ENCODE peak calls at places on chromosomes 3 and 15, in four cellular contexts. One of them, this sample, is unnamed.

GRCh38 chr15:74050127-74050526 is 32.2 kb downstream of the GOLGA6A start:
- ATAC-seq in HepG2: no peak
- ATAC-seq in HCT116: no peak
- ATAC-seq in heart left ventricle: no peak
- ATAC-seq in this sample: no peak

GRCh38 chr15:45225506-45226273 is 26.3 kb upstream of the SLC28A2 start:
- ATAC-seq in HepG2: peak; percentile 45
- ATAC-seq in HCT116: peak; percentile 42
- ATAC-seq in heart left ventricle: no peak
- ATAC-seq in this sample: no peak

GRCh38 chr3:44984335-44984734 is 8.3 kb downstream of the EXOSC7 start:
- ATAC-seq in HepG2: no peak
- ATAC-seq in HCT116: no peak
- ATAC-seq in heart left ventricle: no peak
- ATAC-seq in this sample: no peak

GRCh38 chr15:93047621-93048425 is 41.2 kb downstream of the RGMA start:
- ATAC-seq in HepG2: no peak
- ATAC-seq in HCT116: no peak
- ATAC-seq in heart left ventricle: no peak
- ATAC-seq in this sample: no peak

GRCh38 chr15:47951761-47952160 is 169.0 kb upstream of the SLC24A5 start:
- ATAC-seq in HepG2: no peak
- ATAC-seq in HCT116: no peak
- ATAC-seq in heart left ventricle: no peak
- ATAC-seq in this sample: no peak

GRCh38 chr3:41159581-41160189 is 39.6 kb upstream of the CTNNB1 start:
- ATAC-seq in HepG2: no peak
- ATAC-seq in HCT116: peak; percentile 62
- ATAC-seq in heart left ventricle: no peak
- ATAC-seq in this sample: no peak

GRCh38 chr15:45180201-45180600 is 7.6 kb downstream of the SHF start:
- ATAC-seq in HepG2: no peak
- ATAC-seq in HCT116: peak; percentile 37
- ATAC-seq in heart left ventricle: no peak
- ATAC-seq in this sample: no peak

GRCh38 chr3:171944109-171945016 is 95.0 kb upstream of the FNDC3B start:
- ATAC-seq in HepG2: no peak
- ATAC-seq in HCT116: no peak
- ATAC-seq in heart left ventricle: no peak
- ATAC-seq in this sample: no peak

GRCh38 chr3:74413547-74414241 is 200.8 kb downstream of the CNTN3 start:
- ATAC-seq in HepG2: no peak
- ATAC-seq in HCT116: no peak
- ATAC-seq in heart left ventricle: no peak
- ATAC-seq in this sample: no peak

GRCh38 chr3:62761711-62762110 is 113.5 kb downstream of the CADPS start:
- ATAC-seq in HepG2: no peak
- ATAC-seq in HCT116: no peak
- ATAC-seq in heart left ventricle: no peak
- ATAC-seq in this sample: no peak
- H3K27ac ChIP-seq in HepG2: no peak overlapping the region
- H3K27ac ChIP-seq in HCT116: no peak overlapping the region
- H3K27ac ChIP-seq in heart left ventricle: no peak overlapping the region
- H3K27ac ChIP-seq in this sample: no peak overlapping the region

GRCh38 chr15:84747423-84748273 is 744 bp upstream of the ZNF592 start:
- ATAC-seq in HepG2: peak; percentile 79
- ATAC-seq in HCT116: peak; percentile 72
- ATAC-seq in heart left ventricle: peak; percentile 64
- ATAC-seq in this sample: peak; percentile 75
- TF ChIP-seq POLR2A in HepG2: peak; percentile 34
- TF ChIP-seq POLR2A in HCT116: no peak
- TF ChIP-seq POLR2A in heart left ventricle: no peak
- TF ChIP-seq POLR2A in this sample: peak; percentile 66

DNA sequence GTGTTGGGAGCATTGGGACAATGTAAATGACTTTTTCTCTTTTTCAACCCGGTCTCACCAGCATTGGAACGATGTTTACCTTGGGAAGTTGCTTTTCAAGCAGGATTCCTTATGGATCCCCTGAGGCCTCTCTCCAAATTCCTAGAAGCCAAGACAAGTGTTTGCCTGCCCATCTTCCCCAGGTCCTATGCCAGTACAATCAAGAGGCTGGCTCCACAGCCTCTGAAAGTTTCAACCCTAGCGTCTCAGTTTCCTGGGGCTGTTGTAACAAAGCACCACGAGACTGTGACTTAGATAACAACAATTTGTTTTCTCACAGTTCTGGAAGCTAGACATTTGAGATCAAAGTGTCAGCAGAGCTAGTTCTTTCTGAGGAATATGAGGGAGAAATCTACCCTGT is 347.2 kb upstream of the UMPS start:
- ATAC-seq in HepG2: no peak
- ATAC-seq in HCT116: no peak
- ATAC-seq in heart left ventricle: no peak
- ATAC-seq in this sample: no peak
- H3K27ac ChIP-seq in HepG2: no peak overlapping the region
- H3K27ac ChIP-seq in HCT116: no peak overlapping the region
- H3K27ac ChIP-seq in heart left ventricle: no peak overlapping the region
- H3K27ac ChIP-seq in this sample: no peak overlapping the region

GRCh38 chr15:67107014-67107812 is 41.8 kb downstream of the SMAD3 start:
- ATAC-seq in HepG2: no peak
- ATAC-seq in HCT116: peak; percentile 82
- ATAC-seq in heart left ventricle: peak; percentile 78
- ATAC-seq in this sample: peak; percentile 79
- TF ChIP-seq POLR2A in HepG2: no peak
- TF ChIP-seq POLR2A in HCT116: no peak
- TF ChIP-seq POLR2A in heart left ventricle: no peak
- TF ChIP-seq POLR2A in this sample: no peak

DNA sequence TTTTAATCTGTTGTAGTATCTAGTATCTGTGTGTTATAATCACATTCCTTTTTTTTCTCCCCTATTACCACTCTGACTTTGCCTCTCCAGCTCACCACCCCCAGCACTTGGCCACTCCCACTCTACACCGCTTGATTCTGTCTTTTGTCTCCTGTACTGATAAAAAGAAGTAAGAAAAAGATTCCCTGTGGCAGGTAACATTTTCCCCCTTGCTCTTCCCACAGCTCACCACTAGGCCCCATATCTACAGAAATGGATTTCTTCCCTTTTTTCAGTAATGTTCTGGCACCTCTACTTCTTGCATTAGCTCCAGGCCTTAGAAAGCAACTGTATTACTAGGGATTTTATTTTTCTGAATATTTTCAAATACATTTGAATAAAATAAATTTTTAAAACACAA is 25.6 kb downstream of the KCNH8 start:
- ATAC-seq in HepG2: peak; percentile 36
- ATAC-seq in HCT116: peak; percentile 38
- ATAC-seq in heart left ventricle: no peak
- ATAC-seq in this sample: no peak
- H3K27ac ChIP-seq in HepG2: no peak overlapping the region
- H3K27ac ChIP-seq in HCT116: no peak overlapping the region
- H3K27ac ChIP-seq in heart left ventricle: no peak overlapping the region
- H3K27ac ChIP-seq in this sample: no peak overlapping the region

GRCh38 chr3:4977889-4978258 is 1.4 kb upstream of the BHLHE40 start:
- ATAC-seq in HepG2: no peak
- ATAC-seq in HCT116: no peak
- ATAC-seq in heart left ventricle: no peak
- ATAC-seq in this sample: no peak
- TF ChIP-seq POLR2A in HepG2: no peak
- TF ChIP-seq POLR2A in HCT116: no peak
- TF ChIP-seq POLR2A in heart left ventricle: no peak
- TF ChIP-seq POLR2A in this sample: no peak

GRCh38 chr3:86990734-86991481 is at the start of gene VGLL3:
- ATAC-seq in HepG2: peak; percentile 90
- ATAC-seq in HCT116: peak; percentile 74
- ATAC-seq in heart left ventricle: peak; percentile 81
- ATAC-seq in this sample: peak; percentile 89
- H3K27ac ChIP-seq in HepG2: no peak within 1 kb of the TSS
- H3K27ac ChIP-seq in HCT116: no peak within 1 kb of the TSS
- H3K27ac ChIP-seq in heart left ventricle: peak within 1 kb of the TSS; percentile 78
- H3K27ac ChIP-seq in this sample: peak within 1 kb of the TSS; percentile 90

GRCh38 chr3:149386299-149386606 is 8.8 kb upstream of the TM4SF1 start:
- ATAC-seq in HepG2: no peak
- ATAC-seq in HCT116: no peak
- ATAC-seq in heart left ventricle: no peak
- ATAC-seq in this sample: no peak

GRCh38 chr3:149385617-149386298 is 8.3 kb upstream of the TM4SF1 start:
- ATAC-seq in HepG2: peak; percentile 53
- ATAC-seq in HCT116: no peak
- ATAC-seq in heart left ventricle: no peak
- ATAC-seq in this sample: no peak

GRCh38 chr3:149388714-149389417 is 11.4 kb upstream of the TM4SF1 start:
- ATAC-seq in HepG2: peak; percentile 15
- ATAC-seq in HCT116: no peak
- ATAC-seq in heart left ventricle: no peak
- ATAC-seq in this sample: no peak

GRCh38 chr3:149390316-149390715 is 12.9 kb upstream of the TM4SF1 start:
- ATAC-seq in HepG2: no peak
- ATAC-seq in HCT116: no peak
- ATAC-seq in heart left ventricle: no peak
- ATAC-seq in this sample: no peak

GRCh38 chr3:149388001-149388435 is 10.6 kb upstream of the TM4SF1 start:
- ATAC-seq in HepG2: no peak
- ATAC-seq in HCT116: no peak
- ATAC-seq in heart left ventricle: no peak
- ATAC-seq in this sample: no peak
- TF ChIP-seq POLR2A in HepG2: no peak
- TF ChIP-seq POLR2A in HCT116: no peak
- TF ChIP-seq POLR2A in heart left ventricle: no peak
- TF ChIP-seq POLR2A in this sample: no peak

GRCh38 chr3:129575233-129575986 is 31.1 kb downstream of the PLXND1 start:
- ATAC-seq in HepG2: no peak
- ATAC-seq in HCT116: no peak
- ATAC-seq in heart left ventricle: no peak
- ATAC-seq in this sample: no peak

GRCh38 chr3:129577925-129578742 is 28.3 kb downstream of the PLXND1 start:
- ATAC-seq in HepG2: no peak
- ATAC-seq in HCT116: no peak
- ATAC-seq in heart left ventricle: peak; percentile 28
- ATAC-seq in this sample: peak; percentile 44

GRCh38 chr3:129575987-129576364 is 30.5 kb downstream of the PLXND1 start:
- ATAC-seq in HepG2: no peak
- ATAC-seq in HCT116: no peak
- ATAC-seq in heart left ventricle: no peak
- ATAC-seq in this sample: no peak

GRCh38 chr3:129577356-129577755 is 29.1 kb downstream of the PLXND1 start:
- ATAC-seq in HepG2: no peak
- ATAC-seq in HCT116: no peak
- ATAC-seq in heart left ventricle: peak; percentile 38
- ATAC-seq in this sample: peak; percentile 25

DNA sequence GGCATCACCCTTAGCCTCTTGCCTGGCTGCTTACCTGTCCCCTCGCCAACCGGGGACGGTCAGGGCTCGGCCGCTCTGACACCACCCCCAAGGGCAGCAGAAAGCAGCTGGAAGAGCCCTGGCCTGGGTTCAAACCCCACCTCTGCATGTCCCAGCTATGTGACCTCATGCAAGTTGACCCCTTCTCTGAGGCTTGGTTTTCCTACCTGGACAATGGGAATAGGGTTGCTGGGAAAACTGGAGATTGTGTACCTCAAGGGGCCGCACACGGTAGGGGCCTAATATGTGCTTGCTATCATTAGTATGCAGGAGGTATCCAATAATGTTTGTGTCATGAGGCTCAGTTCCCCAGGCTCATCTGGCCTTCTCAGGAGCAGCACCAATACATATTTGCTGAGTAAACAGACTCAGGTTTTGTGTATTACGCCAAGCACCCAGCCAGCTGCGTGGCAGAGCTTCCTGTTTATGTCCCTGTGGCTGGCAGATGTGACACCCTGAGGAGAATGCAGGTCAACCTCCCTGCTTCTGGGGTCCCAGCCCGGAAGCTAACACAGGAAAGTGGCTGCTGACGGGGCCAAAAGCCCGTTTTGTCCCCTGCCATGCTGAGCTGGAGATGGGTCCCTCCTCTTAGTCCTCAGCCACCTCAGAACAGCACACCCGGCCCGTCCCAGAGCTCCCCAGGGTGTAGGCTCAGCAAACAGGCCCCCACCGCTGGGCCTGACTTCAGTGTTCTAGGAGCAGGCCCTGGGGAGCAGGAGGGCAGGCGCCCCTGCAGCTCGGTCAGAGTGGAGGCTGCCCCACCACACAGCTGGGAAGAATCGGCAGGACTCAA is 29.7 kb downstream of the PLXND1 start:
- ATAC-seq in HepG2: peak; percentile 56
- ATAC-seq in HCT116: no peak
- ATAC-seq in heart left ventricle: peak; percentile 41
- ATAC-seq in this sample: peak; percentile 50
- H3K27ac ChIP-seq in HepG2: peak overlapping the region; percentile 35
- H3K27ac ChIP-seq in HCT116: no peak overlapping the region
- H3K27ac ChIP-seq in heart left ventricle: peak overlapping the region; percentile 33
- H3K27ac ChIP-seq in this sample: peak overlapping the region; percentile 46

GRCh38 chr15:64153480-64154367 is 2.2 kb downstream of the SNX22 start:
- ATAC-seq in HepG2: peak; percentile 73
- ATAC-seq in HCT116: peak; percentile 76
- ATAC-seq in heart left ventricle: peak; percentile 76
- ATAC-seq in this sample: peak; percentile 93
- TF ChIP-seq POLR2A in HepG2: peak; percentile 82
- TF ChIP-seq POLR2A in HCT116: no peak
- TF ChIP-seq POLR2A in heart left ventricle: no peak
- TF ChIP-seq POLR2A in this sample: no peak